ENCODE peak calls at places on chromosomes 2 and 18, in four cellular contexts. One of them, this sample, is unnamed.

GRCh38 chr2:65128297-65129190 is 1.4 kb downstream of the RAB1A start:
- DNase-seq in left ventricle myocardium inferior: no peak
- DNase-seq in brain microvascular endothelial cell: peak; percentile 7
- DNase-seq in CD4-positive, alpha-beta T cell: no peak
- DNase-seq in this sample: no peak

GRCh38 chr2:144364988-144365738 is 154.8 kb downstream of the ZEB2 start:
- DNase-seq in brain microvascular endothelial cell: peak; percentile 86
- DNase-seq in left ventricle myocardium inferior: no peak
- DNase-seq in CD4-positive, alpha-beta T cell: no peak
- DNase-seq in this sample: no peak

GRCh38 chr2:203737360-203737759 is 30.9 kb downstream of the CD28 start:
- DNase-seq in brain microvascular endothelial cell: no peak
- DNase-seq in left ventricle myocardium inferior: no peak
- DNase-seq in CD4-positive, alpha-beta T cell: no peak
- DNase-seq in this sample: no peak

GRCh38 chr2:101253713-101254085 is 1.0 kb downstream of the CNOT11 start:
- DNase-seq in brain microvascular endothelial cell: no peak
- DNase-seq in left ventricle myocardium inferior: no peak
- DNase-seq in CD4-positive, alpha-beta T cell: no peak
- DNase-seq in this sample: no peak

GRCh38 chr2:107376910-107377309 is 449.8 kb upstream of the RGPD4 start:
- DNase-seq in brain microvascular endothelial cell: no peak
- DNase-seq in CD4-positive, alpha-beta T cell: no peak
- DNase-seq in left ventricle myocardium inferior: no peak
- DNase-seq in this sample: no peak

GRCh38 chr2:3487432-3487831 is 31.9 kb downstream of the ADI1 start:
- DNase-seq in left ventricle myocardium inferior: no peak
- DNase-seq in brain microvascular endothelial cell: no peak
- DNase-seq in CD4-positive, alpha-beta T cell: no peak
- DNase-seq in this sample: peak; percentile 29

GRCh38 chr2:9249036-9249800 is 42.6 kb downstream of the ASAP2 start:
- DNase-seq in left ventricle myocardium inferior: no peak
- DNase-seq in CD4-positive, alpha-beta T cell: no peak
- DNase-seq in brain microvascular endothelial cell: peak; percentile 56
- DNase-seq in this sample: no peak

GRCh38 chr2:225328192-225328591 is 71.3 kb upstream of the NYAP2 start:
- DNase-seq in brain microvascular endothelial cell: peak; percentile 92
- DNase-seq in left ventricle myocardium inferior: no peak
- DNase-seq in CD4-positive, alpha-beta T cell: no peak
- DNase-seq in this sample: no peak

GRCh38 chr2:172084734-172085459 is 410 bp upstream of the DLX1 start:
- DNase-seq in brain microvascular endothelial cell: peak; percentile 90
- DNase-seq in left ventricle myocardium inferior: peak; percentile 57
- DNase-seq in CD4-positive, alpha-beta T cell: no peak
- DNase-seq in this sample: peak; percentile 70

GRCh38 chr2:142041105-142041504 is 89.7 kb downstream of the LRP1B start:
- DNase-seq in brain microvascular endothelial cell: no peak
- DNase-seq in CD4-positive, alpha-beta T cell: no peak
- DNase-seq in left ventricle myocardium inferior: no peak
- DNase-seq in this sample: no peak

GRCh38 chr2:100730290-100730868 is 89.6 kb upstream of the NPAS2 start:
- DNase-seq in left ventricle myocardium inferior: peak; percentile 61
- DNase-seq in brain microvascular endothelial cell: peak; percentile 76
- DNase-seq in CD4-positive, alpha-beta T cell: peak; percentile 20
- DNase-seq in this sample: peak; percentile 61

GRCh38 chr2:164917296-164917903 is 37.9 kb downstream of the SLC38A11 start:
- DNase-seq in CD4-positive, alpha-beta T cell: no peak
- DNase-seq in brain microvascular endothelial cell: peak; percentile 39
- DNase-seq in left ventricle myocardium inferior: peak; percentile 41
- DNase-seq in this sample: no peak

GRCh38 chr18:58761241-58761969 is 90.1 kb downstream of the MALT1 start:
- DNase-seq in CD4-positive, alpha-beta T cell: no peak
- DNase-seq in brain microvascular endothelial cell: no peak
- DNase-seq in left ventricle myocardium inferior: no peak
- DNase-seq in this sample: no peak

GRCh38 chr2:235765181-235765820 is 271.5 kb downstream of the AGAP1 start:
- DNase-seq in CD4-positive, alpha-beta T cell: no peak
- DNase-seq in brain microvascular endothelial cell: peak; percentile 81
- DNase-seq in left ventricle myocardium inferior: no peak
- DNase-seq in this sample: no peak

GRCh38 chr2:64166637-64167420 is 22.6 kb upstream of the PELI1 start:
- DNase-seq in brain microvascular endothelial cell: no peak
- DNase-seq in left ventricle myocardium inferior: no peak
- DNase-seq in CD4-positive, alpha-beta T cell: no peak
- DNase-seq in this sample: no peak

GRCh38 chr18:9849407-9849961 is 36.3 kb upstream of the TXNDC2 start:
- DNase-seq in CD4-positive, alpha-beta T cell: no peak
- DNase-seq in left ventricle myocardium inferior: peak; percentile 43
- DNase-seq in brain microvascular endothelial cell: no peak
- DNase-seq in this sample: peak; percentile 83

GRCh38 chr18:23200751-23201150 is 65.5 kb downstream of the CABLES1 start:
- DNase-seq in CD4-positive, alpha-beta T cell: no peak
- DNase-seq in brain microvascular endothelial cell: no peak
- DNase-seq in left ventricle myocardium inferior: no peak
- DNase-seq in this sample: no peak

GRCh38 chr2:226515344-226516055 is 284.1 kb downstream of the IRS1 start:
- DNase-seq in brain microvascular endothelial cell: no peak
- DNase-seq in left ventricle myocardium inferior: no peak
- DNase-seq in CD4-positive, alpha-beta T cell: no peak
- DNase-seq in this sample: no peak

GRCh38 chr2:937530-937929 is 13.1 kb upstream of the SNTG2 start:
- DNase-seq in CD4-positive, alpha-beta T cell: no peak
- DNase-seq in left ventricle myocardium inferior: no peak
- DNase-seq in brain microvascular endothelial cell: peak; percentile 92
- DNase-seq in this sample: no peak

GRCh38 chr2:129056309-129056958 is 737.8 kb upstream of the HS6ST1 start:
- DNase-seq in CD4-positive, alpha-beta T cell: no peak
- DNase-seq in brain microvascular endothelial cell: no peak
- DNase-seq in left ventricle myocardium inferior: no peak
- DNase-seq in this sample: no peak

GRCh38 chr2:144886847-144887246 is 366.9 kb upstream of the ZEB2 start:
- DNase-seq in CD4-positive, alpha-beta T cell: no peak
- DNase-seq in left ventricle myocardium inferior: peak; percentile 64
- DNase-seq in brain microvascular endothelial cell: no peak
- DNase-seq in this sample: no peak

GRCh38 chr18:31197676-31198075 is 35.0 kb upstream of the DSC1 start:
- DNase-seq in brain microvascular endothelial cell: no peak
- DNase-seq in left ventricle myocardium inferior: no peak
- DNase-seq in CD4-positive, alpha-beta T cell: no peak
- DNase-seq in this sample: no peak

GRCh38 chr2:60520477-60520876 is 33.0 kb downstream of the BCL11A start:
- DNase-seq in CD4-positive, alpha-beta T cell: no peak
- DNase-seq in brain microvascular endothelial cell: no peak
- DNase-seq in left ventricle myocardium inferior: no peak
- DNase-seq in this sample: no peak

GRCh38 chr2:191183516-191183915 is 32.7 kb upstream of the STAT4 start:
- DNase-seq in left ventricle myocardium inferior: no peak
- DNase-seq in brain microvascular endothelial cell: no peak
- DNase-seq in CD4-positive, alpha-beta T cell: no peak
- DNase-seq in this sample: no peak

GRCh38 chr2:203682688-203683130 is 23.7 kb upstream of the CD28 start:
- DNase-seq in CD4-positive, alpha-beta T cell: no peak
- DNase-seq in brain microvascular endothelial cell: peak; percentile 34
- DNase-seq in left ventricle myocardium inferior: no peak
- DNase-seq in this sample: no peak

GRCh38 chr2:236984046-236984445 is 101.6 kb upstream of the COPS8 start:
- DNase-seq in brain microvascular endothelial cell: no peak
- DNase-seq in CD4-positive, alpha-beta T cell: no peak
- DNase-seq in left ventricle myocardium inferior: no peak
- DNase-seq in this sample: no peak

GRCh38 chr18:58125183-58125582 is 81.2 kb downstream of the NEDD4L start:
- DNase-seq in brain microvascular endothelial cell: peak; percentile 15
- DNase-seq in left ventricle myocardium inferior: no peak
- DNase-seq in CD4-positive, alpha-beta T cell: no peak
- DNase-seq in this sample: no peak

GRCh38 chr2:121254748-121255147 is 30.3 kb downstream of the TFCP2L1 start:
- DNase-seq in brain microvascular endothelial cell: no peak
- DNase-seq in CD4-positive, alpha-beta T cell: no peak
- DNase-seq in left ventricle myocardium inferior: no peak
- DNase-seq in this sample: peak; percentile 76

GRCh38 chr2:219496781-219497494 is 1.8 kb upstream of the GMPPA start:
- DNase-seq in brain microvascular endothelial cell: no peak
- DNase-seq in CD4-positive, alpha-beta T cell: no peak
- DNase-seq in left ventricle myocardium inferior: no peak
- DNase-seq in this sample: no peak

GRCh38 chr18:62452280-62452824 is 70.5 kb upstream of the ZCCHC2 start:
- DNase-seq in left ventricle myocardium inferior: no peak
- DNase-seq in CD4-positive, alpha-beta T cell: no peak
- DNase-seq in brain microvascular endothelial cell: no peak
- DNase-seq in this sample: no peak

GRCh38 chr2:150465703-150466569 is 21.5 kb downstream of the RND3 start:
- DNase-seq in left ventricle myocardium inferior: no peak
- DNase-seq in CD4-positive, alpha-beta T cell: no peak
- DNase-seq in brain microvascular endothelial cell: peak; percentile 44
- DNase-seq in this sample: no peak

GRCh38 chr2:231182500-231182899 is 15.9 kb upstream of the ARMC9 start:
- DNase-seq in CD4-positive, alpha-beta T cell: no peak
- DNase-seq in brain microvascular endothelial cell: no peak
- DNase-seq in left ventricle myocardium inferior: no peak
- DNase-seq in this sample: no peak
- TF ChIP-seq CTCF in CD4-positive, alpha-beta T cell: no peak
- TF ChIP-seq CTCF in brain microvascular endothelial cell: peak; percentile 9
- TF ChIP-seq CTCF in left ventricle myocardium inferior: no peak
- TF ChIP-seq CTCF in this sample: no peak

GRCh38 chr2:206968139-206969086 is 29.1 kb downstream of the CPO start:
- DNase-seq in brain microvascular endothelial cell: no peak
- DNase-seq in CD4-positive, alpha-beta T cell: no peak
- DNase-seq in left ventricle myocardium inferior: no peak
- DNase-seq in this sample: no peak
- H3K27ac ChIP-seq in brain microvascular endothelial cell: no peak overlapping the region
- H3K27ac ChIP-seq in CD4-positive, alpha-beta T cell: no peak overlapping the region
- H3K27ac ChIP-seq in left ventricle myocardium inferior: no peak overlapping the region
- H3K27ac ChIP-seq in this sample: no peak overlapping the region

GRCh38 chr18:65938592-65939372 is 188.0 kb downstream of the CDH7 start:
- DNase-seq in left ventricle myocardium inferior: no peak
- DNase-seq in CD4-positive, alpha-beta T cell: no peak
- DNase-seq in brain microvascular endothelial cell: peak; percentile 2
- DNase-seq in this sample: no peak
- TF ChIP-seq CTCF in left ventricle myocardium inferior: peak; percentile 15
- TF ChIP-seq CTCF in CD4-positive, alpha-beta T cell: no peak
- TF ChIP-seq CTCF in brain microvascular endothelial cell: peak; percentile 64
- TF ChIP-seq CTCF in this sample: peak; percentile 15

DNA sequence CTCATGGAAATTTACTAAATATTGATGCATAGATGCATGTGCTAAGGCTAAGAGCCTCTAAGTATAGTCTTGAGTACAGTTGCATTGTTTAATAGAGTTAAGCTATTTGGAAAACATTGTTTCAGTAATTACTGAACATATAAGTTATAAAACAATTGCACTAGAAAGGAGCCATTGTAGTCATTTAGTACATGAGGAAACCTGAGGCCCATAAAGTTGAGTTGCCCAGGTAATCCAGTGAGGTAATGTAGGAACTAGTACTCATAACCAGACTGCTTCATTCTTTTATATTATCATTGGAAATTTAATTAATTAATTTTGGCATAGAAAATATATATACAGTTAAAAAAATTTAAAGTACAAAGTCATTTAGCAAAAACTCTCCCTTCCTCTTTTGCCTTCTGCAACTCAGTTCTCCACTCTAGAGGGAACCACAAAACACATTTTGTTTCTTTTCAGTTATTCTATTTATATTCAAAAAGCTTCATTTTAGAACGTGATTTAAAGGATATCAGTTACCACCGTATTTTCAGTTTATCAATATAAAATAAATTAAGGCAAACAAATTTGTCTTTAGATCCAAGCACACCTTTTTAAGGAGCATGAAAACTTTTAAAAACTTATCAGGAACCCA is 27.8 kb upstream of the TBR1 start:
- DNase-seq in CD4-positive, alpha-beta T cell: no peak
- DNase-seq in brain microvascular endothelial cell: no peak
- DNase-seq in left ventricle myocardium inferior: no peak
- DNase-seq in this sample: no peak
- H3K27ac ChIP-seq in CD4-positive, alpha-beta T cell: no peak overlapping the region
- H3K27ac ChIP-seq in brain microvascular endothelial cell: no peak overlapping the region
- H3K27ac ChIP-seq in left ventricle myocardium inferior: no peak overlapping the region
- H3K27ac ChIP-seq in this sample: no peak overlapping the region

GRCh38 chr2:25504266-25504665 is 162.5 kb upstream of the DNMT3A start:
- DNase-seq in CD4-positive, alpha-beta T cell: no peak
- DNase-seq in brain microvascular endothelial cell: no peak
- DNase-seq in left ventricle myocardium inferior: no peak
- DNase-seq in this sample: no peak
- TF ChIP-seq CTCF in CD4-positive, alpha-beta T cell: no peak
- TF ChIP-seq CTCF in brain microvascular endothelial cell: no peak
- TF ChIP-seq CTCF in left ventricle myocardium inferior: no peak
- TF ChIP-seq CTCF in this sample: no peak

GRCh38 chr2:160125366-160125765 is 63.0 kb upstream of the PLA2R1 start:
- DNase-seq in brain microvascular endothelial cell: no peak
- DNase-seq in left ventricle myocardium inferior: no peak
- DNase-seq in CD4-positive, alpha-beta T cell: no peak
- DNase-seq in this sample: no peak
- H3K27ac ChIP-seq in brain microvascular endothelial cell: no peak overlapping the region
- H3K27ac ChIP-seq in left ventricle myocardium inferior: no peak overlapping the region
- H3K27ac ChIP-seq in CD4-positive, alpha-beta T cell: no peak overlapping the region
- H3K27ac ChIP-seq in this sample: no peak overlapping the region

This sample was measured in lower lobe of right lung.